ENCODE peak calls at places on chromosomes 7 and 10, in four cellular contexts. Q is IMR-90, K is K562, U is GM12878. E is an unnamed sample.
A peak's percentile ranks its signal among the peaks of the same experiment; 100 is the strongest.

GRCh38 chr7:66859794-66860645 is 61.0 kb upstream of the TMEM248 start:
- DNase-seq in Q (peak; percentile 42), K (no peak), U (no peak), E (no peak)

GRCh38 chr7:77388055-77388454 is 28.1 kb downstream of the GSAP start:
- DNase-seq in Q (no peak), K (no peak), U (no peak), E (no peak)

GRCh38 chr10:33776419-33776818 is 442.0 kb upstream of the NRP1 start:
- DNase-seq in Q (no peak), K (no peak), U (peak; percentile 23), E (no peak)

GRCh38 chr7:140643416-140643815 is 2.8 kb upstream of the DENND2A start:
- DNase-seq in Q (no peak), K (no peak), U (no peak), E (no peak)

GRCh38 chr7:43456200-43456599 is 126.7 kb upstream of the STK17A start:
- DNase-seq in Q (no peak), K (no peak), U (no peak), E (no peak)

GRCh38 chr10:79088176-79088575 is 19.4 kb downstream of the ZMIZ1 start:
- DNase-seq in Q (no peak), K (no peak), U (no peak), E (no peak)

GRCh38 chr7:86407291-86407690 is 236.4 kb upstream of the GRM3 start:
- DNase-seq in Q (no peak), K (no peak), U (no peak), E (no peak)

GRCh38 chr10:121791761-121792160 is 136.1 kb downstream of the ATE1 start:
- DNase-seq in Q (peak; percentile 13), K (no peak), U (no peak), E (peak; percentile 84)

GRCh38 chr7:129160161-129160911 is 15.8 kb downstream of the TSPAN33 start:
- DNase-seq in Q (no peak), K (no peak), U (no peak), E (no peak)

GRCh38 chr7:57328457-57328856 is 121.5 kb upstream of the ZNF716 start:
- DNase-seq in Q (no peak), K (no peak), U (no peak), E (no peak)
- TF ChIP-seq FOS in Q (no peak), K (no peak), U (no peak), E (no peak)

GRCh38 chr7:47635091-47636090 is 53.5 kb upstream of the TNS3 start:
- DNase-seq in Q (no peak), K (no peak), U (no peak), E (no peak)
- TF ChIP-seq FOS in Q (no peak), K (no peak), U (no peak), E (no peak)

DNA sequence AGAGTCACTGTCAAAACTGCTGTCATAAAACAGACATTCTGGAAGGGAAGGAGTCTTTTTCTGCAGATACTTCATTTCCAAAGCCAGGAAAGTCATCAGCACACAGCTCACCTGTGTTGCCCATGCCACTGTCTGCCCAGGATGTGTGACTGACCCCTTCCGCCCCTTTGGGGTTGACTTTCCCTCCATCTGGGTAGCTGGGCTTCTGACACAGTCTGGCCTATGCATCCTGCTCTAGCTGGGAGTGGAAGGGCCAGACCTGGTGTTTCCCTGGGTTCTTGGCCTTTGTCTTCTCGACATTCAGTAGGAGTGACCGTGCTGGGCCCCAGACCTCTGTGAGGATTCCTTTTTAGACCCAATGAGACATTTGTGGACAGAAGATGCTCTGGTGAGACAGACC is 378.9 kb upstream of the NUPR2 start:
- DNase-seq in Q (no peak), K (no peak), U (no peak), E (no peak)
- TF ChIP-seq FOS in Q (no peak), K (no peak), U (no peak), E (no peak)

GRCh38 chr7:49669692-49670260 is 103.7 kb upstream of the VWC2 start:
- DNase-seq in Q (no peak), K (no peak), U (no peak), E (no peak)

GRCh38 chr7:49670991-49671390 is 102.4 kb upstream of the VWC2 start:
- DNase-seq in Q (no peak), K (no peak), U (no peak), E (no peak)
- TF ChIP-seq FOS in Q (no peak), K (no peak), U (no peak), E (no peak)

DNA sequence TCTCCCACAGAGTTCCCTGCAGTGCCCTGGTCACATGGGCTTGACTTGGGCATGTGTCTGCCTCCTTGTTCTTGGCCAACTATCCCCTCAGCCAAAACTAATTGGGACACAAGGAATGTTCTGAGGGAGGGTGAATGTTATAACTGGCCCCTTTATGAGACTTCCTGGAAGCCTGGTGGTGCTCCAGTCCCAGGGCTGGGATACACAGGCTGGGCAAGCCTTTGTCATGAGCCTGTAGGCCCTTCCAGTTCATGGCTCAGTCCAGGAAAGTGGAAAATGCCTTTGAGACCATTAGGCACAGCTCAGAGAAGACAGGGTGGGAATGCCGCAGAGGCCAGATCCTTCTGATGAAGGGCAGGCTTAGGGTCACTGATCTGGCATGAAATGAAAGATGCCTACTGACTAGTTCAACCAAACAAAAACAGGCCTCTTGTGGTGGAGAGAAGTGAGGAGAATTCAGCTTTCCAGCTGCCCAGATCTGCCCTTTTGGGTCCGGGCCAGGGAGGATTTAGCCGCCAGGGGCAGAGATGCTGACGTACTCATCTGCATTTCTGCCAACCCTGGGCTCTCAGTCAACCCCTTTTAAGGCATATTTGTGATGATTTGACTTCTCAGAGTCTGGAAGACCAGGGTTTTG is 961.5 kb downstream of the KCNMA1 start:
- DNase-seq in Q (no peak), K (no peak), U (no peak), E (no peak)
- TF ChIP-seq FOS in Q (no peak), K (no peak), U (no peak), E (no peak)

GRCh38 chr10:26869528-26869927 is 8.8 kb upstream of the ABI1 start:
- DNase-seq in Q (no peak), K (no peak), U (no peak), E (no peak)
- TF ChIP-seq FOS in Q (no peak), K (no peak), U (no peak), E (no peak)

GRCh38 chr7:101911800-101912705 is 94.6 kb downstream of the CUX1 start:
- DNase-seq in Q (peak; percentile 93), K (peak; percentile 60), U (no peak), E (no peak)
- TF ChIP-seq FOS in Q (no peak), K (no peak), U (no peak), E (no peak)

GRCh38 chr7:28729276-28729675 is 228.9 kb downstream of the TRIL start:
- DNase-seq in Q (no peak), K (no peak), U (no peak), E (no peak)
- TF ChIP-seq FOS in Q (no peak), K (no peak), U (no peak), E (no peak)